ENCODE peak calls at places on chromosome 16, in seven cellular contexts. K is coronary artery, W is gastrocnemius medialis, H is left ventricle myocardium inferior, O is left lung, U is psoas muscle, Y is H1. B is an unnamed sample.

GRCh38 chr16:783404-784161 is 4.6 kb downstream of the RPUSD1 start:
- DNase-seq in K (no peak), W (no peak), H (peak), O (no peak), U (no peak), Y (no peak), B (no peak)

GRCh38 chr16:70747703-70748631 is 53.0 kb downstream of the VAC14 start:
- DNase-seq in K (no peak), W (no peak), H (no peak), O (peak), U (no peak), Y (no peak), B (no peak)

GRCh38 chr16:80259289-80259805 is 281.4 kb upstream of the DYNLRB2 start:
- DNase-seq in K (no peak), W (no peak), H (no peak), O (no peak), U (no peak), Y (no peak), B (no peak)

GRCh38 chr16:20348365-20349185 is 3.9 kb downstream of the UMOD start:
- DNase-seq in K (no peak), W (no peak), H (no peak), O (no peak), U (no peak), Y (peak), B (no peak)

GRCh38 chr16:19085679-19086200 is 18.3 kb downstream of the COQ7 start:
- DNase-seq in K (no peak), W (no peak), H (no peak), O (no peak), U (no peak), Y (no peak), B (no peak)

GRCh38 chr16:4682616-4683254 is 10.6 kb upstream of the NUDT16L1 start:
- DNase-seq in K (no peak), W (no peak), H (no peak), O (peak), U (peak), Y (peak), B (no peak)

GRCh38 chr16:19380316-19380715 is 37.4 kb upstream of the TMC5 start:
- DNase-seq in K (no peak), W (no peak), H (no peak), O (no peak), U (no peak), Y (no peak), B (no peak)

GRCh38 chr16:17927015-17927414 is 409.5 kb downstream of the NPIPA8 start:
- DNase-seq in K (no peak), W (no peak), H (no peak), O (no peak), U (no peak), Y (no peak), B (no peak)

GRCh38 chr16:52729731-52730130 is 182.8 kb upstream of the TOX3 start:
- DNase-seq in K (no peak), W (no peak), H (no peak), O (no peak), U (no peak), Y (no peak), B (no peak)

GRCh38 chr16:68921654-68922053 is 78.3 kb downstream of the TANGO6 start:
- DNase-seq in K (no peak), W (no peak), H (no peak), O (no peak), U (no peak), Y (no peak), B (no peak)

GRCh38 chr16:11045441-11045840 is 101.1 kb downstream of the CLEC16A start:
- DNase-seq in K (no peak), W (no peak), H (no peak), O (no peak), U (no peak), Y (no peak), B (no peak)

GRCh38 chr16:75109732-75110243 is 6.8 kb downstream of the LDHD start:
- DNase-seq in K (no peak), W (peak), H (peak), O (peak), U (peak), Y (no peak), B (peak)

GRCh38 chr16:84839054-84839453 is 19.3 kb downstream of the CRISPLD2 start:
- DNase-seq in K (no peak), W (no peak), H (no peak), O (peak), U (peak), Y (no peak), B (no peak)

GRCh38 chr16:16033208-16033717 is 83.8 kb downstream of the ABCC1 start:
- DNase-seq in K (no peak), W (no peak), H (no peak), O (no peak), U (no peak), Y (no peak), B (no peak)

GRCh38 chr16:85430523-85431381 is 182.4 kb upstream of the GSE1 start:
- DNase-seq in K (no peak), W (no peak), H (no peak), O (peak), U (peak), Y (no peak), B (no peak)

GRCh38 chr16:80058236-80058635 is 457.7 kb upstream of the MAF start:
- DNase-seq in K (no peak), W (peak), H (peak), O (no peak), U (peak), Y (no peak), B (no peak)

GRCh38 chr16:82660078-82660645 is 33.4 kb downstream of the CDH13 start:
- DNase-seq in K (no peak), W (peak), H (no peak), O (no peak), U (peak), Y (no peak), B (peak)

GRCh38 chr16:25065899-25066298 is 45.6 kb upstream of the LCMT1 start:
- DNase-seq in K (no peak), W (no peak), H (no peak), O (no peak), U (no peak), Y (no peak), B (no peak)

GRCh38 chr16:86671486-86672214 is 93.3 kb downstream of the FOXL1 start:
- DNase-seq in K (no peak), W (no peak), H (no peak), O (no peak), U (no peak), Y (no peak), B (no peak)

GRCh38 chr16:86672215-86672863 is 94.0 kb downstream of the FOXL1 start:
- DNase-seq in K (no peak), W (no peak), H (no peak), O (no peak), U (no peak), Y (no peak), B (no peak)

GRCh38 chr16:86669937-86670772 is 91.8 kb downstream of the FOXL1 start:
- DNase-seq in K (peak), W (peak), H (peak), O (no peak), U (peak), Y (no peak), B (no peak)

GRCh38 chr16:86669285-86669805 is 91.0 kb downstream of the FOXL1 start:
- DNase-seq in K (no peak), W (no peak), H (no peak), O (no peak), U (no peak), Y (no peak), B (no peak)

DNA sequence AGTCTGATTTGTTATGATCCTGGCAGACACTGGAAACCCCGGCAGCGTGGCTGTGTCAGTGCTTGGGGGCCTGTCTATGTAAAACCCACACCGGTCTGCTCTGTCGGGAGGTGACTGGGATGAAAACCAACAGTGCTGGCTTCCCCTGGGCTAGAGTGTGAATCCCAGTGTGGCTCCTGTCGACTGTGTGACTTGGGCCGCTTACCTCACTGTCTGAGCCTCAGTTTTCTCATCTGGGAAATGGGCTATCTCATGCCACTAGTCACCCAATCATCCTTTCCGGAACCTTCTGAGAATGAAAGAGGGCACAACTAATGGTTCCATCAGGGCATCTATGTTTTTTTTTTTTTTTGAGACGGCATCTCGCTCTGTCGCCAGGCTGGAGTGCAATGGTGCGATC is 92.5 kb downstream of the FOXL1 start:
- DNase-seq in K (no peak), W (no peak), H (no peak), O (no peak), U (no peak), Y (no peak), B (no peak)
- H3K4me3 ChIP-seq in K (peak), W (no peak), H (no peak), O (no peak), U (no peak), Y (no peak), B (no peak)

DNA sequence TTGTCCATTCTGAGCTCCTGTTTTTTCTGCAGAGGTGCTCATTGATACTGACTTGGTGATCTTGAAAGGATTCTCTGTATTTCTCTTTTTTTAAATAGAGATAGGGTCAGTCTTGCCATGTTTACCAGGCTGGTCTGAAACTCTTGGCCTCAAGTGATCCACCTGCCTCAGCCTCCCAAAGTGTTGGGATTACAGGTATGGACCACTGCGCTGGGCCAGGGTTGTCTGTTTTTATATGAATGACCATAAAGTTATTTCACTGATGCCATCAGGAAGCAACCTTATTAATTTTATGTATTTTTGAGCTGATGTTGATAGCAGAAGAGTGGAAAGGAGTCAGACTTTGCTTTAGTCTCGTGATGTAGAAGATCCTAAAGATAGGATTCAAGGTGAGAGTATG is 35.7 kb upstream of the METTL9 start:
- DNase-seq in K (no peak), W (no peak), H (no peak), O (no peak), U (no peak), Y (no peak), B (no peak)
- TF ChIP-seq CTCF in K (no peak), W (no peak), H (no peak), O (no peak), U (no peak), Y (no peak), B (no peak)

DNA sequence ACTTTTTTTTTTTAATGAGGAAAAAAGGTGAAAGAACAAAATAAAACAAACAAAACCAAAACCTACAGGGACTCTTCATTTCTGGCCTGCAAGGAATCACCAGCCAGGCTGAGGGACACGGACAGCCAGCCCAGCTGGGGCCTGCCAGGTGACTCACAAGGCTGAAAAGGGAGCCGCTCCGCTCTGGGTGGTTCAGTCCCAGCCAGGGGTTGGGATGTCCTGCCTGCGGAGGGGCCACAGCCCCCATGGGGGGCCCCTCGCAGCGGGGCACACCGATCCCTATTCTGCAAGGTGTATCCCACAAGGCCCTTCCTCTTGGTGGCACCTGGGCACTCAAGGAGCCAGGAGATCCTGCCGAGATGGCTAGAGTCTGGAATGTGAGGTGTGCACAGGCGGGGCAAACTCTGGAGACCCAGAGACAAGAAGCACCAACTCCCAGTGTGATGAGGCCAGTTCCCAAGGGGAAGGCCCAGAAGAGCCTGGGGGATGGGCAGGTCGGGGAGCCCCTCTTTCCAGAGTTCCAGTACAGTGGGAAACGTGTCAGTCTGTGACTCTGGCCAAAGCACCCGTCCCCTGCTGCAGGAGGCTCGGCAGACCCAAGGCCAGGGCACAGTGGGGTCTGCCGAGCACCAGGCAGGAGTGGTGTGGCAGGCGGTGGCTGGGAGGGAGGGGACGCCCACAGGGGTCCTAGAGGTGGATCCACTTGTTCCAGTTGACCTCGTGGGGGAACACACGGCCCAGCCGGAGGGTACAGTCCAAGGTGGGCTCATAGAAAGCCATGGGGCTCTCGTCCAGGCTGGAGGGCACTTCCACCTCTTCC is 58.9 kb downstream of the IL21R start:
- DNase-seq in K (no peak), W (peak), H (no peak), O (no peak), U (peak), Y (no peak), B (no peak)
- H3K27ac ChIP-seq in K (no peak), W (peak), H (peak), O (peak), U (peak), Y (no peak), B (no peak)

GRCh38 chr16:29760567-29761279 is 14.9 kb upstream of the C16orf54 start:
- DNase-seq in K (no peak), W (no peak), H (no peak), O (no peak), U (no peak), Y (no peak), B (no peak)
- H3K4me3 ChIP-seq in K (no peak), W (no peak), H (no peak), O (no peak), U (no peak), Y (no peak), B (no peak)

GRCh38 chr16:58258326-58258725 is 36.5 kb downstream of the PRSS54 start:
- DNase-seq in K (no peak), W (no peak), H (no peak), O (no peak), U (no peak), Y (no peak), B (no peak)

GRCh38 chr16:58249388-58249779 is 45.4 kb downstream of the PRSS54 start:
- DNase-seq in K (no peak), W (no peak), H (no peak), O (no peak), U (no peak), Y (no peak), B (no peak)

GRCh38 chr16:58256108-58256507 is 38.7 kb downstream of the PRSS54 start:
- DNase-seq in K (no peak), W (no peak), H (no peak), O (no peak), U (no peak), Y (no peak), B (no peak)

GRCh38 chr16:58249780-58250478 is 44.9 kb downstream of the PRSS54 start:
- DNase-seq in K (peak), W (peak), H (peak), O (peak), U (peak), Y (peak), B (peak)

GRCh38 chr16:58252716-58253115 is 42.1 kb downstream of the PRSS54 start:
- DNase-seq in K (no peak), W (no peak), H (no peak), O (no peak), U (no peak), Y (no peak), B (no peak)
- TF ChIP-seq CTCF in K (no peak), W (no peak), H (no peak), O (no peak), U (no peak), Y (no peak), B (no peak)

GRCh38 chr16:46911650-46912049 is 27.5 kb downstream of the GPT2 start:
- DNase-seq in K (no peak), W (no peak), H (no peak), O (no peak), U (no peak), Y (no peak), B (no peak)
- H3K27ac ChIP-seq in K (no peak), W (no peak), H (no peak), O (no peak), U (no peak), Y (no peak), B (peak)